ENCODE peak calls at places on chromosomes 16 and 17, in ten cellular contexts. One of them, this sample, is unnamed.

GRCh38 chr17:40281663-40282062 is 6.0 kb upstream of the CDC6 start:
- DNase-seq in transverse colon: no peak
- DNase-seq in breast epithelium: no peak
- DNase-seq in A549: no peak
- DNase-seq in suprapubic skin: no peak
- DNase-seq in IMR-90: no peak
- DNase-seq in body of pancreas: no peak
- DNase-seq in H54: peak; percentile 35
- DNase-seq in uterus: no peak
- DNase-seq in heart left ventricle: no peak
- DNase-seq in this sample: no peak

GRCh38 chr17:39196820-39197331 is 593 bp downstream of the CACNB1 start:
- DNase-seq in H54: peak; percentile 80
- DNase-seq in breast epithelium: no peak
- DNase-seq in IMR-90: no peak
- DNase-seq in uterus: peak; percentile 46
- DNase-seq in A549: peak; percentile 62
- DNase-seq in body of pancreas: no peak
- DNase-seq in transverse colon: peak; percentile 53
- DNase-seq in heart left ventricle: no peak
- DNase-seq in suprapubic skin: no peak
- DNase-seq in this sample: peak; percentile 24

GRCh38 chr16:73179671-73180370 is 131.9 kb upstream of the ZFHX3 start:
- DNase-seq in body of pancreas: peak; percentile 22
- DNase-seq in suprapubic skin: no peak
- DNase-seq in A549: no peak
- DNase-seq in H54: no peak
- DNase-seq in heart left ventricle: no peak
- DNase-seq in uterus: peak; percentile 39
- DNase-seq in IMR-90: no peak
- DNase-seq in breast epithelium: no peak
- DNase-seq in transverse colon: no peak
- DNase-seq in this sample: no peak

GRCh38 chr16:54447606-54448440 is 161.2 kb upstream of the IRX3 start:
- DNase-seq in heart left ventricle: no peak
- DNase-seq in IMR-90: peak; percentile 54
- DNase-seq in body of pancreas: no peak
- DNase-seq in uterus: no peak
- DNase-seq in breast epithelium: no peak
- DNase-seq in H54: peak; percentile 71
- DNase-seq in suprapubic skin: no peak
- DNase-seq in A549: peak; percentile 49
- DNase-seq in transverse colon: no peak
- DNase-seq in this sample: no peak

GRCh38 chr17:57637668-57638010 is 107.5 kb downstream of the CCDC182 start:
- DNase-seq in A549: no peak
- DNase-seq in transverse colon: no peak
- DNase-seq in body of pancreas: no peak
- DNase-seq in breast epithelium: no peak
- DNase-seq in IMR-90: no peak
- DNase-seq in H54: no peak
- DNase-seq in suprapubic skin: no peak
- DNase-seq in uterus: no peak
- DNase-seq in heart left ventricle: no peak
- DNase-seq in this sample: no peak

GRCh38 chr16:50136399-50136798 is 16.7 kb upstream of the TENT4B start:
- DNase-seq in A549: no peak
- DNase-seq in suprapubic skin: no peak
- DNase-seq in heart left ventricle: no peak
- DNase-seq in body of pancreas: no peak
- DNase-seq in H54: no peak
- DNase-seq in uterus: no peak
- DNase-seq in transverse colon: no peak
- DNase-seq in IMR-90: no peak
- DNase-seq in breast epithelium: no peak
- DNase-seq in this sample: no peak

GRCh38 chr16:57614546-57615343 is 13.7 kb upstream of the ADGRG1 start:
- DNase-seq in heart left ventricle: no peak
- DNase-seq in uterus: no peak
- DNase-seq in A549: no peak
- DNase-seq in transverse colon: no peak
- DNase-seq in suprapubic skin: peak; percentile 48
- DNase-seq in H54: no peak
- DNase-seq in breast epithelium: peak; percentile 15
- DNase-seq in body of pancreas: no peak
- DNase-seq in IMR-90: no peak
- DNase-seq in this sample: peak; percentile 1

GRCh38 chr17:72614871-72615626 is 477.4 kb downstream of the SLC39A11 start:
- DNase-seq in breast epithelium: peak; percentile 36
- DNase-seq in transverse colon: peak; percentile 75
- DNase-seq in uterus: no peak
- DNase-seq in IMR-90: peak; percentile 74
- DNase-seq in heart left ventricle: no peak
- DNase-seq in suprapubic skin: no peak
- DNase-seq in A549: peak; percentile 95
- DNase-seq in H54: peak; percentile 28
- DNase-seq in body of pancreas: peak; percentile 67
- DNase-seq in this sample: no peak

GRCh38 chr17:8160741-8161221 is 2.0 kb downstream of the VAMP2 start:
- DNase-seq in H54: no peak
- DNase-seq in IMR-90: no peak
- DNase-seq in body of pancreas: no peak
- DNase-seq in uterus: no peak
- DNase-seq in transverse colon: no peak
- DNase-seq in heart left ventricle: peak; percentile 17
- DNase-seq in suprapubic skin: peak; percentile 57
- DNase-seq in A549: no peak
- DNase-seq in breast epithelium: no peak
- DNase-seq in this sample: no peak

GRCh38 chr16:65285128-65286120 is 163.6 kb upstream of the CDH11 start:
- DNase-seq in IMR-90: peak; percentile 55
- DNase-seq in H54: no peak
- DNase-seq in A549: no peak
- DNase-seq in transverse colon: no peak
- DNase-seq in uterus: no peak
- DNase-seq in heart left ventricle: no peak
- DNase-seq in breast epithelium: no peak
- DNase-seq in body of pancreas: no peak
- DNase-seq in suprapubic skin: no peak
- DNase-seq in this sample: peak; percentile 35

GRCh38 chr16:89842471-89843408 is 14.5 kb downstream of the SPIRE2 start:
- DNase-seq in IMR-90: peak; percentile 71
- DNase-seq in A549: no peak
- DNase-seq in breast epithelium: no peak
- DNase-seq in H54: peak; percentile 87
- DNase-seq in body of pancreas: no peak
- DNase-seq in transverse colon: no peak
- DNase-seq in suprapubic skin: no peak
- DNase-seq in heart left ventricle: peak; percentile 65
- DNase-seq in uterus: no peak
- DNase-seq in this sample: no peak

GRCh38 chr17:70099884-70100283 is 24.9 kb downstream of the KCNJ16 start:
- DNase-seq in suprapubic skin: no peak
- DNase-seq in H54: no peak
- DNase-seq in transverse colon: no peak
- DNase-seq in uterus: no peak
- DNase-seq in breast epithelium: no peak
- DNase-seq in heart left ventricle: no peak
- DNase-seq in A549: no peak
- DNase-seq in body of pancreas: no peak
- DNase-seq in IMR-90: no peak
- DNase-seq in this sample: no peak

GRCh38 chr16:75052481-75053211 is 53.8 kb downstream of the ZNRF1 start:
- DNase-seq in suprapubic skin: no peak
- DNase-seq in H54: no peak
- DNase-seq in A549: peak; percentile 16
- DNase-seq in uterus: no peak
- DNase-seq in heart left ventricle: no peak
- DNase-seq in breast epithelium: no peak
- DNase-seq in transverse colon: no peak
- DNase-seq in body of pancreas: no peak
- DNase-seq in IMR-90: no peak
- DNase-seq in this sample: no peak

GRCh38 chr17:77526259-77526711 is 385.5 kb downstream of the SEC14L1 start:
- DNase-seq in suprapubic skin: peak; percentile 48
- DNase-seq in uterus: no peak
- DNase-seq in body of pancreas: no peak
- DNase-seq in IMR-90: no peak
- DNase-seq in heart left ventricle: no peak
- DNase-seq in breast epithelium: no peak
- DNase-seq in A549: no peak
- DNase-seq in H54: no peak
- DNase-seq in transverse colon: no peak
- DNase-seq in this sample: no peak
- TF ChIP-seq POLR2A in suprapubic skin: no peak
- TF ChIP-seq POLR2A in uterus: no peak
- TF ChIP-seq POLR2A in body of pancreas: no peak
- TF ChIP-seq POLR2A in IMR-90: no peak
- TF ChIP-seq POLR2A in heart left ventricle: no peak
- TF ChIP-seq POLR2A in breast epithelium: no peak
- TF ChIP-seq POLR2A in A549: no peak
- TF ChIP-seq POLR2A in H54: no peak
- TF ChIP-seq POLR2A in transverse colon: no peak
- TF ChIP-seq POLR2A in this sample: no peak

DNA sequence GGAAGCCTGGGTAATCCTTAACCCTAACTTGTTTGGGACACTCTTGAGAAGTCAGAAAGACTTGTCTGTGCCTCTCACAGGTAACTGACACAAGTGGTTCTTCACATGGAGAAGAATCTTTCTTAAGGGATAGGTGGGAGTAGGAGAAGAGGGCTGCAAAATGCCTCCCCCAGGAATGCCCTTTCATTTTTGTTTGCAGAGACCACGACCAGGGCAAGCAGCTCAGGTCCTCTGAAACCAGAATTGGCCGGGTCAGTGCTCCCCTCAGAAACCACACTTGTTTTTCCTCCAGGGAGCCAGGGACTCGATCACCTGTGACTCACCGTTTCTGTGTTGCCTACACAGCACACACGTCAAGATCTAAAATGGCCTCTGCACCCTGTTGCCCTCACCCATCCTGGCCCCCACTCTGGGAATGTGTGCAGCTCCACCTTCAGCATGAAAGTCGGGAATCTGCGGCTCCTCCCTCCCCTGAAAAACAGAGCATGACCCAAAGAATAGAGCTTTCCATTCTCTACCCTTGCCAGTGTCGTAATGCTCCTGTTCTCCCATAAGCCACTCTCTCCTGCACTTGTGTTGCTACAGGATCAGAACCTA is 36.1 kb downstream of the HNF1B start:
- DNase-seq in H54: peak; percentile 44
- DNase-seq in uterus: no peak
- DNase-seq in transverse colon: peak; percentile 70
- DNase-seq in suprapubic skin: no peak
- DNase-seq in A549: peak; percentile 73
- DNase-seq in heart left ventricle: no peak
- DNase-seq in body of pancreas: peak; percentile 69
- DNase-seq in IMR-90: peak; percentile 53
- DNase-seq in breast epithelium: no peak
- DNase-seq in this sample: no peak
- TF ChIP-seq POLR2A in H54: no peak
- TF ChIP-seq POLR2A in uterus: no peak
- TF ChIP-seq POLR2A in transverse colon: no peak
- TF ChIP-seq POLR2A in suprapubic skin: no peak
- TF ChIP-seq POLR2A in A549: no peak
- TF ChIP-seq POLR2A in heart left ventricle: no peak
- TF ChIP-seq POLR2A in body of pancreas: peak; percentile 11
- TF ChIP-seq POLR2A in IMR-90: no peak
- TF ChIP-seq POLR2A in breast epithelium: no peak
- TF ChIP-seq POLR2A in this sample: no peak

DNA sequence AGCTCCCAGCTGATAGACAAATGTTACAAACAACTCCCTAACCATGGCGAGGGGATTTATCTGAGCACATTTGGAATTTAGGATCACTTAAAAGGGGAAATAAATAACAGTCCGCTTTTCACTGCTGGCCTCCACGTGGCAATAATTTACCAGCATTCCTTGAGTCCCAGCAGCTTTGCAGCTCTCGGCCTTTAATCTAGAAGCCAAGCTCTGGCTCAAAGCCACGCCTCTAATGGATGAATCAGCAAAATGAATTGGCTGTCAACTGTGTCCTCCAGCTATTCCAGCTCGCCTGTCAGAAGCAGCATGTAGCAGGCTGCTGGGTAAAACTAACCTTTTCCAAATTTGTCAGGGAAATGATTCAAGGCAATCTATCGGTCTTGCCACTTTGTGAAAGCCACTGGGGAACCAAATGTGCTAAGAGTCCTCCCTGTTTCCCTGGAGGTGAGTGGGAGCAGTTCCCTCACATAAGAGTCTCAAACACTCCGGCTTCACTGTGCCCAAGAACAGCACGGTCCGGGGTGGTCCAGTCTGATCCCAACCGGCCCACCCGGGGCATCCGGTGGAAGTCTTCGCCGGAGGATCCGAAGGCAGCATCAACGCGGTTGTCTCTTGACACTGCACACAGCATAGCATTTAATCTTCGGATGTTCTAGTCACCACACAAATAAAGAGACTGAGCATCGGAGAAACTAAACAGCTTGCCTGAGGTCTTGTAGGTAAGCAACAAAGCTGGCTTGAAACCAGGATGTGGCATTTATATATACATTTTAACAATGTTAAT is 143.3 kb downstream of the PARN start:
- DNase-seq in IMR-90: peak; percentile 94
- DNase-seq in A549: peak; percentile 93
- DNase-seq in body of pancreas: peak; percentile 98
- DNase-seq in transverse colon: peak; percentile 82
- DNase-seq in suprapubic skin: peak; percentile 87
- DNase-seq in heart left ventricle: no peak
- DNase-seq in H54: peak; percentile 71
- DNase-seq in uterus: peak; percentile 83
- DNase-seq in breast epithelium: peak; percentile 78
- DNase-seq in this sample: peak; percentile 97
- TF ChIP-seq POLR2A in IMR-90: no peak
- TF ChIP-seq POLR2A in A549: no peak
- TF ChIP-seq POLR2A in body of pancreas: no peak
- TF ChIP-seq POLR2A in transverse colon: no peak
- TF ChIP-seq POLR2A in suprapubic skin: no peak
- TF ChIP-seq POLR2A in heart left ventricle: peak; percentile 28
- TF ChIP-seq POLR2A in H54: peak; percentile 26
- TF ChIP-seq POLR2A in uterus: no peak
- TF ChIP-seq POLR2A in breast epithelium: no peak
- TF ChIP-seq POLR2A in this sample: no peak

DNA sequence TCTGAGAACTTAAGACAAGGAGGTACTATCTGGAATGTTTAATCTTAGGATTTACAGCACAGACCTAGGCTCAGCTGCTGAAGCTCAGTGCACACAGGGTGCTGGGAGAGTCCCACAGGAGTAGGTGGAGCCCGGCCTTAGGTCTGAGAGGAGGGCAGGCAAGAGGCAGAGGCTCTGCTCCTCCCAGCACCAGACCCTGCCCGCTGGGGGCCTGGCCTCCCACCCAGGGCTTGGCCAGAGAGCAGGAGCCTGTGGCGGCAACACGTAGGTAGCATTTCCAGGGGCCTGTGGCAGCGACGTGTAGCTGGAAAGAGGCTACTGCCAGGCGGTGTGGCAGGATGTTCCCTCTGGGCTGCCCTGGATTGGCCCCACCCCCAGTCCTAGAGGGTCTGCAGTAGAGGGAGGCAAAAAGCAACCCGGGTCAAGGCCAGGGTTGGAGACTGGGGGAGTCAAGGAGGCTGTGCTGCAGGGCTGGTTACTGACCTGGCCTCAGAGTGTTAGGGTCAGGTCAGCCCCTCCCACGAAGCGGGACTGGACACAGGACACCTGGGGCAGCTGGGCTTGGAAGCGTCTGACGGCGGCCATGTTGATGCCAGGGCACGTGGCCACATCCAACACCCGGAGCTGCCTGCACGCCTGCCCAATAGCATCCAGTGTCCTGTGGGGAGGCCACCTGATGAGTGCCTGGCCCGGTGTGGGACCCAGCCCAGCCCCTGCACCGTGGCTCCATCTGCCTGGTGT is 8.4 kb downstream of the ELMO3 start:
- DNase-seq in transverse colon: no peak
- DNase-seq in suprapubic skin: no peak
- DNase-seq in heart left ventricle: peak; percentile 61
- DNase-seq in body of pancreas: no peak
- DNase-seq in A549: no peak
- DNase-seq in IMR-90: no peak
- DNase-seq in H54: no peak
- DNase-seq in breast epithelium: no peak
- DNase-seq in uterus: no peak
- DNase-seq in this sample: no peak
- TF ChIP-seq POLR2A in transverse colon: no peak
- TF ChIP-seq POLR2A in suprapubic skin: no peak
- TF ChIP-seq POLR2A in heart left ventricle: no peak
- TF ChIP-seq POLR2A in body of pancreas: no peak
- TF ChIP-seq POLR2A in A549: no peak
- TF ChIP-seq POLR2A in IMR-90: no peak
- TF ChIP-seq POLR2A in H54: no peak
- TF ChIP-seq POLR2A in breast epithelium: no peak
- TF ChIP-seq POLR2A in uterus: no peak
- TF ChIP-seq POLR2A in this sample: no peak